ENCODE peak calls at places on chromosomes 13 and 19, in six cellular contexts. P, R, S, B, F and W are unnamed samples.

GRCh38 chr19:39375929-39376328 is 15.0 kb downstream of the PAF1 start:
- DNase-seq in B (no peak), S (no peak), F (no peak), R (no peak), P (no peak), W (no peak)

GRCh38 chr19:41456342-41456918 is 13.5 kb downstream of the ERICH4 start:
- DNase-seq in F (no peak), P (peak), S (peak), B (no peak), R (no peak), W (no peak)

GRCh38 chr19:38683393-38684077 is 36.1 kb downstream of the ACTN4 start:
- DNase-seq in B (peak), F (peak), R (no peak), S (peak), P (peak), W (peak)

GRCh38 chr13:106350208-106350607 is 185.3 kb downstream of the EFNB2 start:
- DNase-seq in R (no peak), F (no peak), P (no peak), S (no peak), B (no peak), W (no peak)

GRCh38 chr13:76019421-76020044 is 383.4 kb downstream of the LMO7 start:
- DNase-seq in S (no peak), B (peak), R (no peak), P (no peak), F (peak), W (peak)

GRCh38 chr13:91238036-91238435 is 109.5 kb upstream of the MIR17HG start:
- DNase-seq in F (no peak), S (no peak), B (no peak), R (no peak), P (no peak), W (no peak)

GRCh38 chr19:873084-874019 is 13.9 kb downstream of the CFD start:
- DNase-seq in R (no peak), S (peak), P (peak), F (no peak), B (peak), W (no peak)

GRCh38 chr19:39705578-39706188 is 1.4 kb downstream of the LGALS14 start:
- DNase-seq in B (no peak), P (no peak), S (no peak), R (no peak), F (no peak), W (no peak)

GRCh38 chr19:43524922-43525835 is 1.8 kb downstream of the ETHE1 start:
- DNase-seq in B (peak), R (no peak), F (peak), S (peak), P (peak), W (peak)

GRCh38 chr13:105579821-105580707 is 955.4 kb downstream of the EFNB2 start:
- DNase-seq in B (no peak), S (no peak), P (no peak), R (no peak), F (no peak), W (no peak)

GRCh38 chr19:38831142-38831605 is 420 bp downstream of the ECH1 start:
- DNase-seq in R (no peak), F (no peak), P (peak), B (peak), S (peak), W (peak)

GRCh38 chr13:49629196-49629938 is 1.1 kb downstream of the ARL11 start:
- DNase-seq in P (peak), F (no peak), S (no peak), R (no peak), B (no peak), W (no peak)

GRCh38 chr13:46633416-46633815 is 80.4 kb downstream of the LRCH1 start:
- DNase-seq in P (peak), F (no peak), S (peak), R (no peak), B (no peak), W (peak)

GRCh38 chr19:33767898-33768413 is 28.7 kb upstream of the KCTD15 start:
- DNase-seq in R (peak), F (peak), P (peak), B (peak), S (peak), W (no peak)

GRCh38 chr19:2428756-2429711 is 1.6 kb upstream of the TIMM13 start:
- DNase-seq in S (no peak), R (no peak), B (peak), P (no peak), F (no peak), W (no peak)

GRCh38 chr13:93249918-93250306 is 23.3 kb downstream of the GPC6 start:
- DNase-seq in R (no peak), S (no peak), B (no peak), F (no peak), P (no peak), W (no peak)

GRCh38 chr19:916645-917322 is 349 bp upstream of the KISS1R start:
- DNase-seq in S (no peak), P (no peak), R (no peak), B (peak), F (peak), W (no peak)

GRCh38 chr13:113013303-113013702 is 44.3 kb downstream of the MCF2L start:
- DNase-seq in B (no peak), F (no peak), S (no peak), P (no peak), R (no peak), W (peak)

GRCh38 chr13:77544765-77545316 is 9.3 kb downstream of the SCEL start:
- DNase-seq in P (no peak), R (no peak), S (no peak), F (no peak), B (no peak), W (no peak)

GRCh38 chr13:113579686-113580085 is 4.9 kb upstream of the TFDP1 start:
- DNase-seq in F (peak), S (no peak), B (no peak), R (no peak), P (no peak), W (no peak)

GRCh38 chr19:53466726-53467125 is 807 bp upstream of the ZNF813 start:
- DNase-seq in F (no peak), R (no peak), S (no peak), B (peak), P (peak), W (no peak)

GRCh38 chr13:43786472-43786765 is 353 bp downstream of the ENOX1 start:
- DNase-seq in F (peak), B (no peak), R (no peak), P (no peak), S (no peak), W (no peak)

GRCh38 chr19:27654266-27654990 is 1558.5 kb downstream of the UQCRFS1 start:
- DNase-seq in S (no peak), R (no peak), F (no peak), P (no peak), B (no peak), W (no peak)

GRCh38 chr19:1893791-1894190 is 8.5 kb upstream of the ABHD17A start:
- DNase-seq in P (no peak), B (peak), F (no peak), R (no peak), S (no peak), W (no peak)

GRCh38 chr19:41799444-41800000 is 3.1 kb downstream of the CEACAM3 start:
- DNase-seq in F (no peak), S (no peak), P (no peak), B (no peak), R (no peak), W (no peak)

GRCh38 chr13:33207616-33207964 is 78.0 kb downstream of the STARD13 start:
- DNase-seq in F (no peak), B (no peak), P (peak), S (peak), R (no peak), W (no peak)

GRCh38 chr19:18257503-18258470 is 16.5 kb downstream of the IQCN start:
- DNase-seq in B (no peak), S (no peak), F (no peak), R (no peak), P (peak), W (no peak)

GRCh38 chr19:13234518-13234917 is 84.3 kb downstream of the IER2 start:
- DNase-seq in S (no peak), B (peak), F (peak), P (peak), R (no peak), W (peak)

GRCh38 chr19:33621811-33622504 is at the start of gene CHST8:
- DNase-seq in S (no peak), F (peak), P (no peak), B (peak), R (peak), W (peak)

GRCh38 chr19:19444694-19445155 is 39.2 kb downstream of the GATAD2A start:
- DNase-seq in P (peak), F (no peak), R (no peak), B (no peak), S (peak), W (peak)

GRCh38 chr19:12847159-12848139 is 9.1 kb downstream of the MAST1 start:
- DNase-seq in R (peak), F (peak), S (peak), B (peak), P (peak), W (peak)

GRCh38 chr13:100506154-100506553 is 82.4 kb downstream of the GGACT start:
- DNase-seq in B (no peak), P (no peak), S (no peak), F (no peak), R (no peak), W (no peak)

GRCh38 chr19:5948697-5949564 is 29.0 kb downstream of the RANBP3 start:
- DNase-seq in R (no peak), S (no peak), B (no peak), F (no peak), P (no peak), W (no peak)

GRCh38 chr19:19214892-19215291 is 3.1 kb downstream of the NCAN start:
- DNase-seq in R (peak), F (peak), S (peak), P (peak), B (peak), W (peak)

GRCh38 chr13:79496188-79496587 is 15.2 kb downstream of the NDFIP2 start:
- DNase-seq in F (no peak), R (no peak), P (no peak), S (no peak), B (no peak), W (no peak)

GRCh38 chr13:112132142-112132541 is 65.2 kb downstream of the SOX1 start:
- DNase-seq in B (no peak), R (no peak), S (no peak), P (no peak), F (no peak), W (no peak)

GRCh38 chr19:14002571-14003278 is 3.4 kb downstream of the RFX1 start:
- DNase-seq in P (no peak), S (no peak), B (no peak), F (no peak), R (no peak), W (no peak)

GRCh38 chr13:32895296-32895695 is 120.9 kb upstream of the KL start:
- DNase-seq in B (no peak), P (no peak), S (no peak), R (no peak), F (no peak), W (no peak)

GRCh38 chr19:16015805-16016173 is 60.5 kb upstream of the TPM4 start:
- DNase-seq in S (no peak), P (no peak), F (no peak), B (no peak), R (no peak), W (no peak)

GRCh38 chr13:37741536-37741935 is 128.0 kb downstream of the TRPC4 start:
- DNase-seq in S (no peak), F (no peak), R (no peak), B (no peak), P (no peak), W (no peak)

GRCh38 chr13:37748913-37749312 is 120.7 kb downstream of the TRPC4 start:
- DNase-seq in S (no peak), P (no peak), F (no peak), B (no peak), R (no peak), W (no peak)

GRCh38 chr13:37751025-37751424 is 118.5 kb downstream of the TRPC4 start:
- DNase-seq in F (no peak), R (no peak), B (no peak), S (no peak), P (no peak), W (no peak)

GRCh38 chr13:37752156-37752555 is 117.4 kb downstream of the TRPC4 start:
- DNase-seq in F (no peak), S (no peak), P (no peak), R (no peak), B (no peak), W (no peak)

GRCh38 chr13:37747071-37747612 is 122.4 kb downstream of the TRPC4 start:
- DNase-seq in P (peak), R (no peak), B (no peak), F (no peak), S (peak), W (peak)
- H2BK120ac ChIP-seq in P (no peak), R (no peak), B (no peak), F (no peak), S (no peak), W (no peak)

DNA sequence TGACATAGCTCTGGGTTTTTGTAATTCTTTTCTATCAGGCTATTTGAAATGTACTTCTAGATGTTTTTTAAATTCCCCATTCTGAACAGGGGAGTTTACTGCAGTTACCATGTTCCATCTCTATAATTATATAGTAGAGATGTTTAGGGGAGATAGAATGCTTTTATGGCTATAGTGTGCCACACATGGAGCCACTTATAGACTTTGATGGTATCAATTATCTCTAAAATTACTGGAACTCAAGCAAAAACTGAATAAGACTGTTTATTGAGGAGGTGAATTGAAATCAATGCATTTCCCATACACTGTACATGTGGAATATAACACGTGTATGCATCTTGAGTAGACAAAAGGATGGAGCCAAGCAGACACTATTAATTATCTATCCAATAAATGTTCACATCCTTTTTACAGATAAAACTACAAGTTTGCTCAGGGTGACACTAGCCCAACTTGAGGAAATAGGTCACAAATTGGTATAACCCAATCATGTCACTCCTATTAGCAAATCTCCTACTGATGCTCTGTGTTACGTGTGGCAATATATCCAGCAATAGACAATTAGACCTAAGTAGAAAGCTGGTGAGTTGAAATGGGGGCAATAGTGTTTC is 1882.6 kb downstream of the PCDH9 start:
- DNase-seq in R (no peak), S (no peak), P (no peak), F (no peak), B (no peak), W (no peak)
- H4K91ac ChIP-seq in R (no peak), S (no peak), P (no peak), F (no peak), B (no peak), W (no peak)

GRCh38 chr19:4124638-4125037 is 716 bp upstream of the MAP2K2 start:
- DNase-seq in F (peak), S (no peak), P (no peak), R (no peak), B (no peak), W (no peak)

GRCh38 chr19:4120933-4121612 is 2.8 kb downstream of the MAP2K2 start:
- DNase-seq in B (no peak), F (no peak), S (no peak), P (no peak), R (no peak), W (no peak)

GRCh38 chr19:4121815-4122214 is 2.1 kb downstream of the MAP2K2 start:
- DNase-seq in P (no peak), R (no peak), B (no peak), F (no peak), S (no peak), W (no peak)

GRCh38 chr19:4122480-4122879 is 1.4 kb downstream of the MAP2K2 start:
- DNase-seq in P (no peak), R (no peak), S (no peak), B (no peak), F (no peak), W (no peak)

GRCh38 chr19:4123615-4124568 is at the start of gene MAP2K2:
- DNase-seq in F (peak), P (peak), R (peak), S (peak), B (peak), W (peak)
- H2BK120ac ChIP-seq in F (peak), P (peak), R (no peak), S (peak), B (no peak), W (peak)

GRCh38 chr13:34578471-34578870 is 363.6 kb upstream of the NBEA start:
- DNase-seq in R (no peak), B (no peak), S (no peak), F (no peak), P (no peak), W (no peak)

GRCh38 chr13:34577051-34577450 is 365.0 kb upstream of the NBEA start:
- DNase-seq in P (peak), B (no peak), F (no peak), S (no peak), R (no peak), W (no peak)

DNA sequence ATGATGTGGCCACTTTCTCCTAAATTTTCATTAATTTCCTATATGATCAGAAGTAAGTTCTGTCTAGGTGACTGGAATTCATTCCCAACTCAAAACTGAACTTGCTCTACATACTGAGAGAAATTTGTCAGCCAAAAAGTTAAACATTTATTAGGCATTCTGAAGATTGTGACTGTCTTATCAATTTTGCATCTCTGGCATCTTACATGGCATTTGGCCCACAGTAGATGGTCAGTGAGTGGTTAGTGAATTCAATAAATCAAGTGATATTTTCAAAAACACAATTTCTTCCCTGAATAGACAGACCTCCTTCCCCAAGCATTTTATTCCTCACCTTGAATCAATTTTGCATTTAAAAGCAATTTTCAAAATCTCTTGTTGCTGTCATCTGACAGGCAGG is 363.2 kb upstream of the NBEA start:
- DNase-seq in P (no peak), S (no peak), F (no peak), B (no peak), R (no peak), W (no peak)
- H4K91ac ChIP-seq in P (no peak), S (no peak), F (no peak), B (no peak), R (no peak), W (no peak)

DNA sequence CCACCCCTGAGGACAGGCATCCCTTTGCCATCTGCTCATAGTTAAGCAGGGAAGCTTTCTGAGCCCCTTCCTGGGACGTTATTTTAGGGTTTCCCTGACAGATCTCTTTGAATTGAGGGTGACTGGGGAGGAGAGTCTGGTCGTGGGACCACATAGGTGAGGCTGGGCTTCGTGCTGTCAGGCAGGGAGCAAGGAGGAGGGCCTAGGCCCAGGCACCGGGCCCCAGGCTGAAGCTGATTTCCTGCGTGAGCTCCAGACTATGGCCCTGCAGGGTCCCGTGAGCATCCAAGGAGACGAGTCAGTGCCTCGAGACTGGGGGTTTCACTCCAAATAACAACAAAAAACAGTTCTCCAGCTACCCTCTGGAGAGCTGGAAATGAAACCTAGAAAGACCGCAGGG is 60.4 kb downstream of the MYO9B start:
- DNase-seq in S (no peak), F (peak), P (peak), B (no peak), R (no peak), W (no peak)
- H2BK120ac ChIP-seq in S (peak), F (peak), P (peak), B (peak), R (no peak), W (peak)

DNA sequence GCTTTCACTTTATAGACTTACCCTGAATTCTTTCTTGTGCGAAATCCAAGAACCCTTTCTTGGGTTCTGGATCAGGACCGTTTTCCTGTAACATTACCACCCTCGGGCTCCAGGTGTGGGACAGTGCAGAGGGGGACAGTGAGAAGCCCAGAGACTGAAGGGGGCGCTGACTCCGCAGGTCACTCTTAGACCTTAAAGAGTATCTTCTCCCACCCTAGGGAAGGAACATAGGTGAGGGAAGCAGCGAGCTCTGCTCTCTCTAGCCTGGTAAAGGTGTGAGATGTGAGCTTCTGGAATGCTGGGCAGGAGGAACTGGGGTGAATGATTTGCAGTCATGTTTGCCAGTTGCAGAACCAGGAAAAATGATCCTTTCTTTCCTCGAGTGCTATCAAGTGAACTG is 80.8 kb upstream of the ZNF507 start:
- DNase-seq in R (no peak), P (no peak), B (no peak), F (no peak), S (no peak), W (no peak)
- H4K91ac ChIP-seq in R (no peak), P (no peak), B (no peak), F (no peak), S (no peak), W (no peak)

GRCh38 chr19:48390188-48391099 is 907 bp downstream of the KDELR1 start:
- DNase-seq in B (peak), R (no peak), S (peak), F (peak), P (peak), W (peak)
- H2BK120ac ChIP-seq in B (no peak), R (no peak), S (peak), F (no peak), P (peak), W (peak)

GRCh38 chr19:51016798-51017683 is 2.5 kb downstream of the KLK10 start:
- DNase-seq in P (peak), S (peak), F (peak), B (peak), R (peak), W (no peak)

GRCh38 chr19:51020988-51021651 is 1.6 kb upstream of the KLK10 start:
- DNase-seq in R (peak), F (no peak), S (peak), B (no peak), P (peak), W (peak)

GRCh38 chr19:51022526-51022925 is 3.0 kb upstream of the KLK10 start:
- DNase-seq in S (no peak), R (no peak), B (no peak), P (no peak), F (no peak), W (no peak)

GRCh38 chr19:51018745-51019543 is 565 bp downstream of the KLK10 start:
- DNase-seq in B (peak), F (peak), S (no peak), P (no peak), R (no peak), W (no peak)

GRCh38 chr19:51019544-51019925 is at the start of gene KLK10:
- DNase-seq in R (no peak), B (no peak), P (no peak), F (no peak), S (no peak), W (no peak)
- H4K91ac ChIP-seq in R (no peak), B (no peak), P (no peak), F (peak), S (no peak), W (peak)